ENCODE peak calls at places on chromosomes 16 and 17, in seven cellular contexts. One of them, this sample, is unnamed.

GRCh38 chr17:47838636-47839035 is 2.4 kb downstream of the SCRN2 start:
- DNase-seq in WTC11: no peak
- DNase-seq in stimulated activated CD4-positive, alpha-beta T cell treated with anti-CD3 and anti-CD28 coated beads, Interleukin-15, amount 100 ng/mL, for 1 hour: no peak
- DNase-seq in stomach: no peak
- DNase-seq in epithelial cell of proximal tubule: no peak
- DNase-seq in astrocyte: no peak
- DNase-seq in activated CD4-positive, alpha-beta T cell treated with anti-CD3 and anti-CD28 coated beads, Interleukin-2, amount 10 ng/mL, durations not matched to agents 7 days and 5 days: no peak
- DNase-seq in this sample: no peak

GRCh38 chr17:48125829-48126612 is 18.5 kb downstream of the SNX11 start:
- DNase-seq in epithelial cell of proximal tubule: no peak
- DNase-seq in activated CD4-positive, alpha-beta T cell treated with anti-CD3 and anti-CD28 coated beads, Interleukin-2, amount 10 ng/mL, durations not matched to agents 7 days and 5 days: no peak
- DNase-seq in stomach: no peak
- DNase-seq in astrocyte: no peak
- DNase-seq in WTC11: no peak
- DNase-seq in stimulated activated CD4-positive, alpha-beta T cell treated with anti-CD3 and anti-CD28 coated beads, Interleukin-15, amount 100 ng/mL, for 1 hour: no peak
- DNase-seq in this sample: no peak

GRCh38 chr16:87436225-87437172 is 44.4 kb downstream of the MAP1LC3B start:
- DNase-seq in astrocyte: peak
- DNase-seq in activated CD4-positive, alpha-beta T cell treated with anti-CD3 and anti-CD28 coated beads, Interleukin-2, amount 10 ng/mL, durations not matched to agents 7 days and 5 days: no peak
- DNase-seq in stomach: no peak
- DNase-seq in epithelial cell of proximal tubule: no peak
- DNase-seq in WTC11: no peak
- DNase-seq in stimulated activated CD4-positive, alpha-beta T cell treated with anti-CD3 and anti-CD28 coated beads, Interleukin-15, amount 100 ng/mL, for 1 hour: no peak
- DNase-seq in this sample: no peak

GRCh38 chr17:3848229-3848628 is 2.2 kb upstream of the NCBP3 start:
- DNase-seq in astrocyte: no peak
- DNase-seq in WTC11: no peak
- DNase-seq in stimulated activated CD4-positive, alpha-beta T cell treated with anti-CD3 and anti-CD28 coated beads, Interleukin-15, amount 100 ng/mL, for 1 hour: no peak
- DNase-seq in activated CD4-positive, alpha-beta T cell treated with anti-CD3 and anti-CD28 coated beads, Interleukin-2, amount 10 ng/mL, durations not matched to agents 7 days and 5 days: no peak
- DNase-seq in stomach: no peak
- DNase-seq in epithelial cell of proximal tubule: no peak
- DNase-seq in this sample: no peak

GRCh38 chr16:86946396-86946795 is 368.0 kb downstream of the FOXL1 start:
- DNase-seq in astrocyte: peak
- DNase-seq in epithelial cell of proximal tubule: no peak
- DNase-seq in stimulated activated CD4-positive, alpha-beta T cell treated with anti-CD3 and anti-CD28 coated beads, Interleukin-15, amount 100 ng/mL, for 1 hour: no peak
- DNase-seq in activated CD4-positive, alpha-beta T cell treated with anti-CD3 and anti-CD28 coated beads, Interleukin-2, amount 10 ng/mL, durations not matched to agents 7 days and 5 days: no peak
- DNase-seq in stomach: no peak
- DNase-seq in WTC11: peak
- DNase-seq in this sample: no peak

GRCh38 chr16:29699324-29700219 is 20.6 kb downstream of the QPRT start:
- DNase-seq in stimulated activated CD4-positive, alpha-beta T cell treated with anti-CD3 and anti-CD28 coated beads, Interleukin-15, amount 100 ng/mL, for 1 hour: no peak
- DNase-seq in epithelial cell of proximal tubule: no peak
- DNase-seq in activated CD4-positive, alpha-beta T cell treated with anti-CD3 and anti-CD28 coated beads, Interleukin-2, amount 10 ng/mL, durations not matched to agents 7 days and 5 days: no peak
- DNase-seq in astrocyte: no peak
- DNase-seq in stomach: no peak
- DNase-seq in WTC11: no peak
- DNase-seq in this sample: no peak

GRCh38 chr17:45650601-45651000 is 133.5 kb upstream of the CRHR1 start:
- DNase-seq in epithelial cell of proximal tubule: no peak
- DNase-seq in activated CD4-positive, alpha-beta T cell treated with anti-CD3 and anti-CD28 coated beads, Interleukin-2, amount 10 ng/mL, durations not matched to agents 7 days and 5 days: no peak
- DNase-seq in stimulated activated CD4-positive, alpha-beta T cell treated with anti-CD3 and anti-CD28 coated beads, Interleukin-15, amount 100 ng/mL, for 1 hour: no peak
- DNase-seq in WTC11: no peak
- DNase-seq in astrocyte: no peak
- DNase-seq in stomach: no peak
- DNase-seq in this sample: no peak

GRCh38 chr16:85891033-85891775 is 7.8 kb upstream of the IRF8 start:
- DNase-seq in stimulated activated CD4-positive, alpha-beta T cell treated with anti-CD3 and anti-CD28 coated beads, Interleukin-15, amount 100 ng/mL, for 1 hour: no peak
- DNase-seq in WTC11: no peak
- DNase-seq in astrocyte: peak
- DNase-seq in epithelial cell of proximal tubule: peak
- DNase-seq in stomach: peak
- DNase-seq in activated CD4-positive, alpha-beta T cell treated with anti-CD3 and anti-CD28 coated beads, Interleukin-2, amount 10 ng/mL, durations not matched to agents 7 days and 5 days: no peak
- DNase-seq in this sample: no peak

GRCh38 chr16:71920658-71921057 is 25.3 kb downstream of the IST1 start:
- DNase-seq in activated CD4-positive, alpha-beta T cell treated with anti-CD3 and anti-CD28 coated beads, Interleukin-2, amount 10 ng/mL, durations not matched to agents 7 days and 5 days: no peak
- DNase-seq in stimulated activated CD4-positive, alpha-beta T cell treated with anti-CD3 and anti-CD28 coated beads, Interleukin-15, amount 100 ng/mL, for 1 hour: no peak
- DNase-seq in astrocyte: no peak
- DNase-seq in stomach: no peak
- DNase-seq in WTC11: no peak
- DNase-seq in epithelial cell of proximal tubule: no peak
- DNase-seq in this sample: no peak

GRCh38 chr17:76241776-76242175 is 1.5 kb upstream of the RNF157 start:
- DNase-seq in WTC11: no peak
- DNase-seq in stomach: no peak
- DNase-seq in activated CD4-positive, alpha-beta T cell treated with anti-CD3 and anti-CD28 coated beads, Interleukin-2, amount 10 ng/mL, durations not matched to agents 7 days and 5 days: no peak
- DNase-seq in stimulated activated CD4-positive, alpha-beta T cell treated with anti-CD3 and anti-CD28 coated beads, Interleukin-15, amount 100 ng/mL, for 1 hour: no peak
- DNase-seq in astrocyte: no peak
- DNase-seq in epithelial cell of proximal tubule: no peak
- DNase-seq in this sample: no peak

GRCh38 chr17:80937501-80938356 is 53.9 kb upstream of the CHMP6 start:
- DNase-seq in astrocyte: no peak
- DNase-seq in activated CD4-positive, alpha-beta T cell treated with anti-CD3 and anti-CD28 coated beads, Interleukin-2, amount 10 ng/mL, durations not matched to agents 7 days and 5 days: no peak
- DNase-seq in stomach: no peak
- DNase-seq in stimulated activated CD4-positive, alpha-beta T cell treated with anti-CD3 and anti-CD28 coated beads, Interleukin-15, amount 100 ng/mL, for 1 hour: no peak
- DNase-seq in epithelial cell of proximal tubule: no peak
- DNase-seq in WTC11: peak
- DNase-seq in this sample: no peak

This sample was measured in NAMALWA.